ENCODE peak calls at places on chromosomes 2 and 18, in eight cellular contexts. One of them, this sample, is unnamed.

GRCh38 chr2:120390381-120391055 is 44.6 kb downstream of the INHBB start:
- DNase-seq in GM19239: no peak
- DNase-seq in activated naive CD4-positive, alpha-beta T cell treated with anti-CD3 and anti-CD28 coated beads for 36 hours: no peak
- DNase-seq in IMR-90: no peak
- DNase-seq in GM03348: no peak
- DNase-seq in tibial artery: peak; percentile 45
- DNase-seq in HEK293T: no peak
- DNase-seq in NCI-H1092: no peak
- DNase-seq in this sample: no peak

GRCh38 chr18:31857516-31858106 is 85.3 kb downstream of the TRAPPC8 start:
- DNase-seq in IMR-90: no peak
- DNase-seq in NCI-H1092: no peak
- DNase-seq in GM03348: no peak
- DNase-seq in HEK293T: no peak
- DNase-seq in tibial artery: no peak
- DNase-seq in activated naive CD4-positive, alpha-beta T cell treated with anti-CD3 and anti-CD28 coated beads for 36 hours: no peak
- DNase-seq in GM19239: no peak
- DNase-seq in this sample: no peak

GRCh38 chr2:190359896-190360376 is 16.5 kb downstream of the INPP1 start:
- DNase-seq in GM03348: peak; percentile 72
- DNase-seq in activated naive CD4-positive, alpha-beta T cell treated with anti-CD3 and anti-CD28 coated beads for 36 hours: peak; percentile 57
- DNase-seq in IMR-90: peak; percentile 76
- DNase-seq in tibial artery: peak; percentile 72
- DNase-seq in HEK293T: no peak
- DNase-seq in GM19239: peak; percentile 33
- DNase-seq in NCI-H1092: peak; percentile 50
- DNase-seq in this sample: no peak

GRCh38 chr2:7497223-7497622 is 580.0 kb downstream of the RNF144A start:
- DNase-seq in GM19239: no peak
- DNase-seq in activated naive CD4-positive, alpha-beta T cell treated with anti-CD3 and anti-CD28 coated beads for 36 hours: peak; percentile 6
- DNase-seq in GM03348: no peak
- DNase-seq in tibial artery: no peak
- DNase-seq in IMR-90: no peak
- DNase-seq in NCI-H1092: no peak
- DNase-seq in HEK293T: no peak
- DNase-seq in this sample: no peak

GRCh38 chr2:176126929-176127768 is 2.4 kb upstream of the HOXD8 start:
- DNase-seq in NCI-H1092: peak; percentile 58
- DNase-seq in GM03348: peak; percentile 52
- DNase-seq in activated naive CD4-positive, alpha-beta T cell treated with anti-CD3 and anti-CD28 coated beads for 36 hours: peak; percentile 81
- DNase-seq in tibial artery: no peak
- DNase-seq in IMR-90: peak; percentile 58
- DNase-seq in GM19239: no peak
- DNase-seq in HEK293T: no peak
- DNase-seq in this sample: peak; percentile 67

GRCh38 chr2:216713691-216714411 is 18.5 kb upstream of the IGFBP5 start:
- DNase-seq in GM03348: peak; percentile 90
- DNase-seq in HEK293T: no peak
- DNase-seq in IMR-90: peak; percentile 93
- DNase-seq in activated naive CD4-positive, alpha-beta T cell treated with anti-CD3 and anti-CD28 coated beads for 36 hours: no peak
- DNase-seq in GM19239: no peak
- DNase-seq in NCI-H1092: no peak
- DNase-seq in tibial artery: peak; percentile 91
- DNase-seq in this sample: no peak

GRCh38 chr2:23585218-23585945 is 200.4 kb downstream of the KLHL29 start:
- DNase-seq in NCI-H1092: peak; percentile 75
- DNase-seq in tibial artery: no peak
- DNase-seq in IMR-90: no peak
- DNase-seq in HEK293T: no peak
- DNase-seq in activated naive CD4-positive, alpha-beta T cell treated with anti-CD3 and anti-CD28 coated beads for 36 hours: no peak
- DNase-seq in GM19239: no peak
- DNase-seq in GM03348: no peak
- DNase-seq in this sample: no peak

GRCh38 chr2:239208470-239209180 is 192.2 kb downstream of the HDAC4 start:
- DNase-seq in IMR-90: no peak
- DNase-seq in GM19239: no peak
- DNase-seq in activated naive CD4-positive, alpha-beta T cell treated with anti-CD3 and anti-CD28 coated beads for 36 hours: no peak
- DNase-seq in tibial artery: no peak
- DNase-seq in NCI-H1092: peak; percentile 7
- DNase-seq in HEK293T: no peak
- DNase-seq in GM03348: no peak
- DNase-seq in this sample: no peak

GRCh38 chr18:58682429-58683069 is 11.3 kb downstream of the MALT1 start:
- DNase-seq in tibial artery: no peak
- DNase-seq in IMR-90: peak; percentile 74
- DNase-seq in HEK293T: peak; percentile 13
- DNase-seq in activated naive CD4-positive, alpha-beta T cell treated with anti-CD3 and anti-CD28 coated beads for 36 hours: no peak
- DNase-seq in NCI-H1092: no peak
- DNase-seq in GM03348: peak; percentile 41
- DNase-seq in GM19239: no peak
- DNase-seq in this sample: no peak

GRCh38 chr2:7146151-7146550 is 228.9 kb downstream of the RNF144A start:
- DNase-seq in IMR-90: no peak
- DNase-seq in NCI-H1092: no peak
- DNase-seq in GM03348: no peak
- DNase-seq in HEK293T: no peak
- DNase-seq in activated naive CD4-positive, alpha-beta T cell treated with anti-CD3 and anti-CD28 coated beads for 36 hours: no peak
- DNase-seq in GM19239: no peak
- DNase-seq in tibial artery: no peak
- DNase-seq in this sample: no peak